ENCODE peak calls at places on chromosomes 6 and 20, in nine cellular contexts. S is LoVo; A is NCI-H1694; Z is activated CD8-positive, alpha-beta T cell treated with anti-CD3 and anti-CD28 coated beads for 36 hours; I is stimulated activated CD4-positive, alpha-beta T cell treated with anti-CD3 and anti-CD28 coated beads, Interleukin-1b, Interleukin-23, amount 100 ng/mL, for 24 hours; T is activated CD4-positive, alpha-beta T cell treated with anti-CD3 and anti-CD28 coated beads for 48 hours; U is GM20000; J is lung microvascular endothelial cell; R is left lung. C is an unnamed sample.

GRCh38 chr6:43276180-43277082 is 21.6 kb upstream of the SLC22A7 start:
- DNase-seq in S (peak), A (no peak), Z (peak), I (no peak), T (peak), U (peak), J (no peak), R (no peak), C (no peak)

GRCh38 chr20:36306557-36307411 is 645 bp downstream of the DLGAP4 start:
- DNase-seq in S (no peak), A (no peak), Z (no peak), I (no peak), T (no peak), U (no peak), J (no peak), R (no peak), C (no peak)

GRCh38 chr6:7156666-7157278 is 49.0 kb downstream of the RREB1 start:
- DNase-seq in S (no peak), A (no peak), Z (no peak), I (no peak), T (no peak), U (no peak), J (no peak), R (no peak), C (no peak)

GRCh38 chr20:373171-373890 is 7.2 kb upstream of the TRIB3 start:
- DNase-seq in S (peak), A (no peak), Z (no peak), I (no peak), T (no peak), U (no peak), J (peak), R (peak), C (no peak)

GRCh38 chr6:130778946-130779657 is 48.1 kb upstream of the SMLR1 start:
- DNase-seq in S (no peak), A (no peak), Z (peak), I (no peak), T (no peak), U (no peak), J (no peak), R (no peak), C (no peak)

GRCh38 chr6:127058027-127058426 is 60.4 kb upstream of the RSPO3 start:
- DNase-seq in S (no peak), A (no peak), Z (no peak), I (no peak), T (no peak), U (no peak), J (peak), R (no peak), C (no peak)

GRCh38 chr6:167056370-167056769 is 57.2 kb downstream of the CEP43 start:
- DNase-seq in S (no peak), A (no peak), Z (peak), I (no peak), T (no peak), U (peak), J (no peak), R (no peak), C (no peak)

GRCh38 chr20:9407805-9408421 is 106.5 kb upstream of the LAMP5 start:
- DNase-seq in S (peak), A (peak), Z (peak), I (peak), T (peak), U (peak), J (peak), R (no peak), C (peak)

GRCh38 chr6:19851273-19852089 is 14.3 kb downstream of the ID4 start:
- DNase-seq in S (peak), A (peak), Z (no peak), I (no peak), T (no peak), U (peak), J (peak), R (no peak), C (peak)

GRCh38 chr6:105646391-105646867 is 243.5 kb upstream of the PREP start:
- DNase-seq in S (no peak), A (no peak), Z (peak), I (peak), T (peak), U (peak), J (peak), R (no peak), C (no peak)

GRCh38 chr6:112113371-112113770 is 26.0 kb downstream of the FAM229B start:
- DNase-seq in S (no peak), A (no peak), Z (no peak), I (no peak), T (no peak), U (no peak), J (peak), R (no peak), C (no peak)

GRCh38 chr20:31682352-31682751 is 40.3 kb downstream of the BCL2L1 start:
- DNase-seq in S (no peak), A (no peak), Z (no peak), I (no peak), T (no peak), U (no peak), J (no peak), R (no peak), C (no peak)

GRCh38 chr6:149750136-149750609 is 632 bp downstream of the PCMT1 start:
- DNase-seq in S (peak), A (peak), Z (peak), I (peak), T (peak), U (peak), J (peak), R (no peak), C (peak)

GRCh38 chr20:47866480-47866879 is 81.2 kb upstream of the SULF2 start:
- DNase-seq in S (no peak), A (no peak), Z (no peak), I (no peak), T (no peak), U (no peak), J (no peak), R (no peak), C (no peak)

GRCh38 chr6:112780498-112781096 is 433.5 kb downstream of the RFPL4B start:
- DNase-seq in S (peak), A (peak), Z (peak), I (peak), T (peak), U (peak), J (peak), R (no peak), C (peak)

GRCh38 chr20:25221592-25222460 is 26.1 kb upstream of the PYGB start:
- DNase-seq in S (no peak), A (no peak), Z (no peak), I (no peak), T (no peak), U (no peak), J (no peak), R (no peak), C (no peak)

GRCh38 chr20:41387433-41387832 is 20.8 kb upstream of the EMILIN3 start:
- DNase-seq in S (no peak), A (no peak), Z (no peak), I (no peak), T (no peak), U (no peak), J (no peak), R (no peak), C (peak)

GRCh38 chr20:9591080-9591479 is 76.7 kb downstream of the LAMP5 start:
- DNase-seq in S (no peak), A (no peak), Z (no peak), I (no peak), T (no peak), U (no peak), J (no peak), R (no peak), C (no peak)

GRCh38 chr20:63094767-63095499 is 88.2 kb upstream of the BHLHE23 start:
- DNase-seq in S (no peak), A (no peak), Z (no peak), I (no peak), T (no peak), U (no peak), J (no peak), R (peak), C (no peak)

GRCh38 chr6:157557541-157557940 is 176.6 kb downstream of the ZDHHC14 start:
- DNase-seq in S (no peak), A (no peak), Z (no peak), I (no peak), T (no peak), U (peak), J (no peak), R (no peak), C (no peak)

GRCh38 chr6:116057766-116058165 is 2.9 kb downstream of the FRK start:
- DNase-seq in S (no peak), A (no peak), Z (no peak), I (no peak), T (no peak), U (no peak), J (no peak), R (no peak), C (no peak)

GRCh38 chr6:28658475-28659249 is 133.0 kb downstream of the GPX5 start:
- DNase-seq in S (peak), A (no peak), Z (no peak), I (no peak), T (no peak), U (no peak), J (peak), R (no peak), C (no peak)

GRCh38 chr6:110950443-110950842 is 8.1 kb upstream of the GTF3C6 start:
- DNase-seq in S (no peak), A (no peak), Z (no peak), I (no peak), T (no peak), U (no peak), J (no peak), R (no peak), C (no peak)

GRCh38 chr6:44977406-44977740 is 350.8 kb upstream of the RUNX2 start:
- DNase-seq in S (no peak), A (no peak), Z (no peak), I (no peak), T (no peak), U (no peak), J (no peak), R (no peak), C (no peak)

GRCh38 chr6:124770131-124770530 is 192.1 kb upstream of the RNF217 start:
- DNase-seq in S (no peak), A (no peak), Z (no peak), I (no peak), T (no peak), U (no peak), J (no peak), R (no peak), C (no peak)

GRCh38 chr20:34074101-34074760 is 37.8 kb downstream of the EIF2S2 start:
- DNase-seq in S (no peak), A (no peak), Z (peak), I (no peak), T (peak), U (no peak), J (no peak), R (no peak), C (no peak)

GRCh38 chr20:25299801-25300200 is 51.9 kb downstream of the PYGB start:
- DNase-seq in S (no peak), A (no peak), Z (no peak), I (no peak), T (no peak), U (no peak), J (no peak), R (no peak), C (no peak)

GRCh38 chr6:44269921-44270525 is at the start of gene TMEM151B:
- DNase-seq in S (no peak), A (no peak), Z (peak), I (no peak), T (no peak), U (no peak), J (no peak), R (no peak), C (no peak)

C was measured in SK-N-DZ.